ENCODE peak calls at places on chromosomes 11 and 22, in ten cellular contexts. E is GM12878, L is tibial nerve, K is heart left ventricle, P is ovary, S is A549, D is thyroid gland, Z is stomach, M is adrenal gland, C is breast epithelium. I is an unnamed sample. For H3K4me1, the result is how much of the 10 kb centered on the place peaks cover.

GRCh38 chr22:18000441-18001039 is 23.8 kb downstream of the MICAL3 start:
- DNase-seq in E (no peak), L (no peak), K (no peak), P (peak), S (no peak), D (peak), Z (no peak), M (no peak), C (peak), I (no peak)

GRCh38 chr22:29031236-29031982 is 30.2 kb downstream of the C22orf31 start:
- DNase-seq in E (no peak), L (peak), K (peak), P (peak), S (peak), D (peak), Z (peak), M (peak), C (no peak), I (peak)

GRCh38 chr22:45262931-45263789 is 21.6 kb upstream of the UPK3A start:
- DNase-seq in E (peak), L (no peak), K (peak), P (no peak), S (no peak), D (peak), Z (no peak), M (no peak), C (no peak), I (no peak)

GRCh38 chr22:27105142-27106025 is 448.0 kb downstream of the MIAT start:
- DNase-seq in E (no peak), L (peak), K (peak), P (peak), S (no peak), D (peak), Z (peak), M (peak), C (no peak), I (peak)

GRCh38 chr11:83002522-83002921 is 69.2 kb downstream of the RAB30 start:
- DNase-seq in E (no peak), L (no peak), K (no peak), P (no peak), S (no peak), D (no peak), Z (no peak), M (no peak), C (no peak), I (no peak)

GRCh38 chr11:105168457-105168856 is 28.9 kb upstream of the CARD18 start:
- DNase-seq in E (no peak), L (no peak), K (no peak), P (no peak), S (no peak), D (no peak), Z (no peak), M (no peak), C (no peak), I (no peak)

GRCh38 chr11:114846040-114846791 is 167.9 kb downstream of the NXPE2 start:
- DNase-seq in E (no peak), L (no peak), K (peak), P (no peak), S (no peak), D (peak), Z (no peak), M (peak), C (no peak), I (peak)

GRCh38 chr11:24068197-24068596 is 428.7 kb upstream of the LUZP2 start:
- DNase-seq in E (no peak), L (no peak), K (no peak), P (no peak), S (no peak), D (no peak), Z (no peak), M (no peak), C (no peak), I (no peak)

GRCh38 chr11:84518601-84519183 is 1108.5 kb downstream of the DLG2 start:
- DNase-seq in E (no peak), L (no peak), K (no peak), P (no peak), S (no peak), D (no peak), Z (no peak), M (no peak), C (no peak), I (no peak)

GRCh38 chr22:49015459-49015858 is 812.2 kb downstream of the BRD1 start:
- DNase-seq in E (no peak), L (no peak), K (peak), P (no peak), S (no peak), D (no peak), Z (peak), M (no peak), C (peak), I (no peak)

GRCh38 chr11:70161043-70161625 is 42.0 kb upstream of the FADD start:
- DNase-seq in E (no peak), L (no peak), K (no peak), P (no peak), S (no peak), D (no peak), Z (no peak), M (no peak), C (no peak), I (no peak)
- H3K27ac ChIP-seq in E (no peak), L (no peak), K (no peak), P (no peak), S (peak), D (no peak), Z (no peak), M (no peak), C (peak), I (no peak)

DNA sequence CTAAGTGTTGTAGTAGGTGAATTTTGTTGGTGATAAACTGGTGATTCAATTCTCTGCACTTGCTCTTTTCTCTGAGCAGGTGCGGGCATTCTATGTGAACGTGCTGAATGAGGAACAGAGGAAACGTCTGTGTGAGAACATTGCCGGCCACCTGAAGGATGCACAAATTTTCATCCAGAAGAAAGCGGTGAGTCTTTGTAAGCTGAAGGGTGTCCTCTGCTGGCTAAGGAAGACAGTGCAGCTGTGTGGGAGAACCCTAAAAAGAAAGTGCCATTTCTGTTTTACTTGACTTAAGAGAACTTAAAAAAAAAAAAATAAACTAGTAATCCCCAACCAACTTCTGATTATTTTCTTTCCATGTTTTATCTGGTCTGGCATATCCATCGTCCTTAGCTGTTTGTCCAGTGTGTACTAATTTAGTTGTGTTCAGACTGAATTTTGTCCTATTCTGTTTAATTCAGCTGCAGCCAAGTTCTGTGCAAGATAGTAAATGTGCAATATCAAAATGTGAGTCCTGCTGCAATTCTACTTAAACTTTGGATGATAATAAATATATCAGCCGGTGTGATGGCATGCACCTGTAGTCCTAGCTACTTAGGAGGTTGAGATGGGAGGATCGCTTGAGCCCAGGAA is 29.6 kb downstream of the CAT start:
- DNase-seq in E (no peak), L (no peak), K (no peak), P (no peak), S (no peak), D (no peak), Z (peak), M (peak), C (no peak), I (no peak)
- H3K4me1 ChIP-seq in E (under half), L (under half), K (under half), P (under half), S (under half), D (under half), Z (under half), M (under half), C (under half), I (under half)

GRCh38 chr22:24952837-24953293 is 349 bp downstream of the KIAA1671 start:
- DNase-seq in E (no peak), L (no peak), K (peak), P (peak), S (peak), D (peak), Z (peak), M (peak), C (peak), I (peak)
- TF ChIP-seq POLR2A in E (no peak), L (no peak), K (no peak), P (no peak), S (no peak), D (no peak), Z (no peak), M (no peak), C (no peak), I (no peak)

GRCh38 chr22:42158456-42159132 is 28.0 kb upstream of the CYP2D6 start:
- DNase-seq in E (no peak), L (no peak), K (no peak), P (no peak), S (no peak), D (no peak), Z (no peak), M (no peak), C (no peak), I (no peak)

GRCh38 chr22:42156121-42156520 is 25.5 kb upstream of the CYP2D6 start:
- DNase-seq in E (no peak), L (no peak), K (no peak), P (no peak), S (no peak), D (no peak), Z (no peak), M (no peak), C (no peak), I (no peak)

GRCh38 chr22:42154731-42155543 is 24.3 kb upstream of the CYP2D6 start:
- DNase-seq in E (no peak), L (no peak), K (no peak), P (no peak), S (no peak), D (no peak), Z (no peak), M (no peak), C (no peak), I (no peak)

GRCh38 chr22:42154293-42154692 is 23.7 kb upstream of the CYP2D6 start:
- DNase-seq in E (no peak), L (no peak), K (no peak), P (no peak), S (no peak), D (no peak), Z (no peak), M (no peak), C (no peak), I (no peak)

GRCh38 chr22:42156597-42156996 is 26.0 kb upstream of the CYP2D6 start:
- DNase-seq in E (no peak), L (no peak), K (no peak), P (no peak), S (no peak), D (no peak), Z (no peak), M (no peak), C (no peak), I (no peak)
- H3K27ac ChIP-seq in E (no peak), L (no peak), K (no peak), P (no peak), S (no peak), D (no peak), Z (no peak), M (no peak), C (no peak), I (no peak)

DNA sequence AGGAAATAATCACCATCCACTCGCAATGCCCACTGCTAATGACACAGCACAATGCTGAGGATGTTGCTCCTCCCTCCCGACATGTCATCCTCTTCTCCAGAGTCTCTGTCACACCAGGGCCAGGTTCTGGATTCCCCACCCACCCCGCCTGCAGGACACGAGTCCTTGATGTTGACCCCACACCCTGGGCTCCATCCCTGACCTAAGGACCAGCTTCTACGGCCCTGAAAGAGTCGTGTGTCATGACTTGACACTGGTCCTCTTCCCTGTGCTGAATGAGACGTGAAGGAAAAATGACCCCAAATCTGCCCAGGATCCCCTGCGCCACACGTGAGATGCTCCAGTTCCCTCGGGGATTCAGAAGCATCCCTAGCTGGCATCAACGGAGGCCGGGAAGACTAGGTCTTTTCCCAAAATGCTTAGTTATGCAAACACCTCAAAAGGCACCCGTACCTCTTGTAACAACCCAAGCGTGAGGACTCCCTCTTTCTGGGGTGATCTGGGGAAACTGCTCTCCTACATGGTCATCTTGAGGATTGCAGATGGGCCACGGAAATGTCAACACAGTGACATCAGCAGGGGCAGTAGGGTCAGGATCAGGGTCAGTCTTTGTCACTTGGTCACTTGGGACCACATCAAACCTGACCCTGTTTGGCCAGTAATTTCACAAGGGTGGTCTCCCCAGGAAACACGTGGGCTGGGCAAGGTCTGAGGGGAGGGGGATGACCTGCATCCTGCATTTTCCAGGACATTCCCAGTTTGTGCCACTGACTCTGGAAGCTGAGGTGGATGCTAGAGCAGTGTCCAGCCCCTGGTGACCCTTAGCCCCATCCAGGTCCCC is 42.0 kb downstream of the IGLL5 start:
- DNase-seq in E (no peak), L (no peak), K (peak), P (no peak), S (no peak), D (no peak), Z (no peak), M (no peak), C (no peak), I (no peak)
- H3K4me1 ChIP-seq in E (half or more), L (under half), K (under half), P (under half), S (under half), D (under half), Z (under half), M (under half), C (under half), I (under half)

GRCh38 chr22:30304495-30305244 is 15.4 kb upstream of the CASTOR1 start:
- DNase-seq in E (no peak), L (no peak), K (no peak), P (no peak), S (no peak), D (peak), Z (peak), M (peak), C (no peak), I (no peak)

GRCh38 chr22:30306629-30307016 is 17.3 kb upstream of the CASTOR1 start:
- DNase-seq in E (no peak), L (no peak), K (no peak), P (no peak), S (no peak), D (no peak), Z (no peak), M (no peak), C (no peak), I (no peak)

GRCh38 chr22:30307026-30307574 is 17.8 kb upstream of the CASTOR1 start:
- DNase-seq in E (no peak), L (no peak), K (peak), P (no peak), S (no peak), D (no peak), Z (no peak), M (no peak), C (no peak), I (no peak)

GRCh38 chr22:30305906-30306628 is 16.8 kb upstream of the CASTOR1 start:
- DNase-seq in E (no peak), L (no peak), K (no peak), P (no peak), S (no peak), D (no peak), Z (no peak), M (no peak), C (no peak), I (no peak)

GRCh38 chr22:30305519-30305905 is 16.2 kb upstream of the CASTOR1 start:
- DNase-seq in E (peak), L (peak), K (peak), P (peak), S (no peak), D (peak), Z (peak), M (peak), C (no peak), I (peak)
- TF ChIP-seq POLR2A in E (peak), L (peak), K (no peak), P (no peak), S (no peak), D (no peak), Z (no peak), M (no peak), C (peak), I (peak)

I was measured in gastrocnemius medialis.